ENCODE peak calls at places on chromosomes 2 and 18, in eight cellular contexts. Q is HCT116, Y is K562, A is GM23338, N is HepG2, K is H1, R is endothelial cell of umbilical vein, W is GM12878. I is an unnamed sample.
A peak's percentile ranks its signal among the peaks of the same experiment; 100 is the strongest.

GRCh38 chr2:171551836-171552235 is 29.6 kb downstream of the CYBRD1 start:
- DNase-seq in Q (no peak), Y (no peak), A (no peak), N (no peak), K (no peak), R (no peak), W (no peak), I (no peak)

GRCh38 chr2:83394134-83394965 is 1064.7 kb downstream of the SUCLG1 start:
- DNase-seq in Q (no peak), Y (no peak), A (no peak), N (no peak), K (no peak), R (peak; percentile 59), W (no peak), I (no peak)

GRCh38 chr2:174683392-174683759 is 80.9 kb downstream of the CHRNA1 start:
- DNase-seq in Q (no peak), Y (no peak), A (peak; percentile 55), N (no peak), K (no peak), R (peak; percentile 56), W (no peak), I (no peak)

GRCh38 chr2:129768485-129769258 is 210.8 kb upstream of the RAB6C start:
- DNase-seq in Q (no peak), Y (no peak), A (no peak), N (no peak), K (no peak), R (no peak), W (no peak), I (no peak)

GRCh38 chr2:105406221-105406620 is 7.4 kb upstream of the FHL2 start:
- DNase-seq in Q (no peak), Y (no peak), A (no peak), N (no peak), K (no peak), R (peak; percentile 49), W (no peak), I (no peak)

GRCh38 chr18:68176901-68177300 is 538.0 kb downstream of the TMX3 start:
- DNase-seq in Q (no peak), Y (no peak), A (no peak), N (no peak), K (no peak), R (no peak), W (no peak), I (no peak)

GRCh38 chr2:25103287-25103871 is 61.5 kb downstream of the EFR3B start:
- DNase-seq in Q (no peak), Y (no peak), A (no peak), N (no peak), K (no peak), R (no peak), W (no peak), I (no peak)

GRCh38 chr2:168156661-168157060 is 90.7 kb downstream of the STK39 start:
- DNase-seq in Q (no peak), Y (no peak), A (no peak), N (no peak), K (no peak), R (no peak), W (no peak), I (peak; percentile 97)

GRCh38 chr2:104825124-104825865 is 28.6 kb upstream of the POU3F3 start:
- DNase-seq in Q (no peak), Y (no peak), A (no peak), N (no peak), K (no peak), R (no peak), W (no peak), I (no peak)

GRCh38 chr2:20634430-20635095 is 16.3 kb downstream of the HS1BP3 start:
- DNase-seq in Q (no peak), Y (no peak), A (no peak), N (no peak), K (no peak), R (no peak), W (no peak), I (no peak)

GRCh38 chr2:100577777-100578176 is 15.0 kb downstream of the PDCL3 start:
- DNase-seq in Q (peak; percentile 41), Y (peak; percentile 34), A (no peak), N (no peak), K (no peak), R (no peak), W (no peak), I (no peak)

GRCh38 chr2:63047534-63048281 is 2.9 kb upstream of the OTX1 start:
- DNase-seq in Q (no peak), Y (no peak), A (peak; percentile 72), N (no peak), K (peak; percentile 85), R (no peak), W (no peak), I (no peak)
- TF ChIP-seq EZH2 in Q (no peak), Y (no peak), A (peak; percentile 5), N (no peak), K (peak; percentile 2), R (no peak), W (peak; percentile 79), I (no peak)

GRCh38 chr2:217660423-217660822 is 342.4 kb downstream of the TNS1 start:
- DNase-seq in Q (no peak), Y (no peak), A (no peak), N (no peak), K (no peak), R (no peak), W (no peak), I (no peak)

GRCh38 chr2:217666338-217666737 is 336.5 kb downstream of the TNS1 start:
- DNase-seq in Q (no peak), Y (no peak), A (no peak), N (no peak), K (no peak), R (no peak), W (no peak), I (no peak)

GRCh38 chr2:217661378-217661777 is 341.4 kb downstream of the TNS1 start:
- DNase-seq in Q (no peak), Y (no peak), A (no peak), N (no peak), K (no peak), R (no peak), W (no peak), I (no peak)

GRCh38 chr2:217664761-217665160 is 338.0 kb downstream of the TNS1 start:
- DNase-seq in Q (no peak), Y (no peak), A (no peak), N (no peak), K (no peak), R (no peak), W (no peak), I (no peak)

DNA sequence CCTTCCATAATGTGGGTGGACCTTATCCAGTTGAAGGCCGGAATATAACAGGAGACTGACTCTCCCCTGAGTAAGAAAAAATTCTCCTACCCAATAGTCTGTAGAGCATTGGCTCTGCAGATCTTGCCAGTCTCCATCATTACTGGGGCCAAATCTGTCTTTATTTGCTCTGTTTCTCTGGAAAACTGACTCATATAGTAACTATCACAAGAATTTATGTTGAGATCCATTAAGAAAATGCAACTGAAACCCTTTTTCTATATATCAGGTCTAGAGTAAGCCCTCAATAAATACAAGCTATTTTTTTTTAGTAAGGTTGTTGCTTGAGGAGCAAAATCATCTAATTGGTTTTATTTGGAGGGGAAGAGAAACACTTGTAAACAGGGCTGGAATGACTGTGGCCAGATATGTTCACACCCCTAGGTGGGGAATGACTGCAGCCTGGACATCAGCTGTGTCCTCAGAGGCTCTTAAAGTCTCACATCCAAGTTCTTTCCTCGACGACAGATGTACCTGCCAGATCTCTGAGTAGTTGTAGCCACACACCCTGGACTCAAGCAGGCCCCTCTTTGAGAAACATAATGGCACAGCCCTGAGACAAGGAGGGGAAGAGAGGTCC is 339.7 kb downstream of the TNS1 start:
- DNase-seq in Q (no peak), Y (no peak), A (no peak), N (no peak), K (no peak), R (no peak), W (no peak), I (no peak)
- H3K27ac ChIP-seq in Q (no peak overlapping the region), Y (no peak overlapping the region), A (no peak overlapping the region), N (no peak overlapping the region), K (no peak overlapping the region), R (no peak overlapping the region), W (no peak overlapping the region), I (no peak overlapping the region)

DNA sequence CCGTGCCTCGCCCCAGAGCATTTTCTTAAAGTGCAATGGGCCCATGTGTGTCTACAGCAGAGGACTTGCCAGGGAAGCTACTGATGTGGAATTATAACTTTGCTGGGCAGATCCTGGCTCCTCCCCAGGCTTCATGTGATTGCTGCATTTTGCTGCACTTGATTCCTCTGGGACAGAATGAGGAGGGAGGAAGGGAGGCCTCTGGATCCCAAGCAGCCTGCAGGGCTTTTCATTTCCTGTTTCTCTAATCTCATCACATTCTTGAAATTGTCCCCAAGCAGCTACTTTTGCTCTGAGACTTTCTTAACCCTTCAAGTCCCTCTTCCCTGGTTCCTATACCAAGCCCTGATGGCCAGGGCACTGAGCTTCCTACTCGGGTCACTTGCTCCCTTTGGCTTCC is 134.4 kb upstream of the SEC11C start:
- DNase-seq in Q (no peak), Y (no peak), A (peak; percentile 83), N (no peak), K (peak; percentile 45), R (peak; percentile 30), W (no peak), I (peak; percentile 99)
- TF ChIP-seq POLR2AphosphoS5 in Q (no peak), Y (no peak), A (no peak), N (no peak), K (no peak), R (no peak), W (no peak), I (no peak)

GRCh38 chr18:69401475-69402218 is 959 bp downstream of the DOK6 start:
- DNase-seq in Q (no peak), Y (no peak), A (peak; percentile 31), N (no peak), K (peak; percentile 54), R (peak; percentile 3), W (no peak), I (no peak)
- TF ChIP-seq EZH2 in Q (no peak), Y (no peak), A (peak; percentile 73), N (no peak), K (peak; percentile 96), R (peak; percentile 90), W (no peak), I (no peak)

DNA sequence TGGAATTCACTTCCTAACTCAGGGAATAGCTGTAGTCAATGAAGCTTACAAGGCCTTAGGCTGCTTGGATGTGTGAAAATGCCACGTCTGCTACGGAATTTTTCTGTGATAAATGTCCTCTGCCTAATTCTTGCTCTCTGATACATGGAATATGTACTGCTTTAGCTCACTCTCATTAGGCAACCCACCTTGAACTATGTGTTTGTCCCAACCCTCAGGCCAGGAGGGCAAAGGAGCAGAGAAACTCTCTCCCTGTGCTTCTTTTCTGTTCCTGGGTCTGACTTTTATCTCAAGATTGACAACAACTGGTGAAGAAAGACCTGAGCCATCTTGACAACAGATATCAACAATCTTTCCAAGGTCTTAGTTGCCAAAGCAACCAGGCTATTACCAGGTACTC is 143.9 kb downstream of the GCA start:
- DNase-seq in Q (no peak), Y (no peak), A (no peak), N (no peak), K (no peak), R (no peak), W (no peak), I (no peak)
- H3K27ac ChIP-seq in Q (no peak overlapping the region), Y (no peak overlapping the region), A (no peak overlapping the region), N (no peak overlapping the region), K (no peak overlapping the region), R (no peak overlapping the region), W (no peak overlapping the region), I (no peak overlapping the region)

I was measured in SK-N-MC.